ENCODE peak calls at places on chromosomes 7 and 10, in ten cellular contexts. One of them, this sample, is unnamed.

GRCh38 chr10:79166312-79166721 is 97.6 kb downstream of the ZMIZ1 start:
- DNase-seq in fibroblast of villous mesenchyme: no peak
- DNase-seq in pancreas: no peak
- DNase-seq in astrocyte of the spinal cord: no peak
- DNase-seq in upper lobe of left lung: peak; percentile 33
- DNase-seq in lung: no peak
- DNase-seq in foreskin fibroblast: no peak
- DNase-seq in stomach: no peak
- DNase-seq in right lobe of liver: no peak
- DNase-seq in right atrium auricular region: no peak
- DNase-seq in this sample: no peak

GRCh38 chr10:132188331-132188730 is 1.6 kb downstream of the DPYSL4 start:
- DNase-seq in fibroblast of villous mesenchyme: no peak
- DNase-seq in pancreas: no peak
- DNase-seq in astrocyte of the spinal cord: no peak
- DNase-seq in upper lobe of left lung: peak; percentile 36
- DNase-seq in lung: no peak
- DNase-seq in foreskin fibroblast: peak; percentile 23
- DNase-seq in stomach: no peak
- DNase-seq in right lobe of liver: no peak
- DNase-seq in right atrium auricular region: no peak
- DNase-seq in this sample: no peak

GRCh38 chr10:59885430-59886134 is 20.8 kb downstream of the CCDC6 start:
- DNase-seq in fibroblast of villous mesenchyme: no peak
- DNase-seq in pancreas: no peak
- DNase-seq in astrocyte of the spinal cord: no peak
- DNase-seq in upper lobe of left lung: no peak
- DNase-seq in lung: no peak
- DNase-seq in foreskin fibroblast: no peak
- DNase-seq in stomach: no peak
- DNase-seq in right lobe of liver: no peak
- DNase-seq in right atrium auricular region: no peak
- DNase-seq in this sample: no peak

GRCh38 chr10:86329896-86330680 is 36.5 kb downstream of the GRID1 start:
- DNase-seq in fibroblast of villous mesenchyme: no peak
- DNase-seq in pancreas: no peak
- DNase-seq in astrocyte of the spinal cord: no peak
- DNase-seq in upper lobe of left lung: no peak
- DNase-seq in lung: no peak
- DNase-seq in foreskin fibroblast: no peak
- DNase-seq in stomach: no peak
- DNase-seq in right lobe of liver: no peak
- DNase-seq in right atrium auricular region: no peak
- DNase-seq in this sample: no peak

GRCh38 chr7:15891151-15891842 is 204.8 kb upstream of the MEOX2 start:
- DNase-seq in fibroblast of villous mesenchyme: no peak
- DNase-seq in pancreas: no peak
- DNase-seq in astrocyte of the spinal cord: peak; percentile 72
- DNase-seq in upper lobe of left lung: no peak
- DNase-seq in lung: no peak
- DNase-seq in foreskin fibroblast: peak; percentile 27
- DNase-seq in stomach: no peak
- DNase-seq in right lobe of liver: no peak
- DNase-seq in right atrium auricular region: no peak
- DNase-seq in this sample: peak; percentile 7

GRCh38 chr7:75905785-75906604 is 9.0 kb upstream of the POR start:
- DNase-seq in fibroblast of villous mesenchyme: peak; percentile 83
- DNase-seq in pancreas: no peak
- DNase-seq in astrocyte of the spinal cord: peak; percentile 45
- DNase-seq in upper lobe of left lung: no peak
- DNase-seq in lung: peak; percentile 79
- DNase-seq in foreskin fibroblast: peak; percentile 90
- DNase-seq in stomach: peak; percentile 58
- DNase-seq in right lobe of liver: peak; percentile 95
- DNase-seq in right atrium auricular region: peak; percentile 91
- DNase-seq in this sample: no peak

GRCh38 chr7:158343936-158344455 is 243.6 kb downstream of the PTPRN2 start:
- DNase-seq in fibroblast of villous mesenchyme: no peak
- DNase-seq in pancreas: no peak
- DNase-seq in astrocyte of the spinal cord: no peak
- DNase-seq in upper lobe of left lung: no peak
- DNase-seq in lung: no peak
- DNase-seq in foreskin fibroblast: no peak
- DNase-seq in stomach: no peak
- DNase-seq in right lobe of liver: no peak
- DNase-seq in right atrium auricular region: peak; percentile 34
- DNase-seq in this sample: no peak

GRCh38 chr7:151566897-151567320 is 47.2 kb upstream of the RHEB start:
- DNase-seq in fibroblast of villous mesenchyme: peak; percentile 84
- DNase-seq in pancreas: no peak
- DNase-seq in astrocyte of the spinal cord: no peak
- DNase-seq in upper lobe of left lung: no peak
- DNase-seq in lung: no peak
- DNase-seq in foreskin fibroblast: peak; percentile 76
- DNase-seq in stomach: no peak
- DNase-seq in right lobe of liver: no peak
- DNase-seq in right atrium auricular region: no peak
- DNase-seq in this sample: peak; percentile 68

GRCh38 chr7:29565982-29566746 is 2.5 kb downstream of the PRR15 start:
- DNase-seq in fibroblast of villous mesenchyme: peak; percentile 1
- DNase-seq in pancreas: no peak
- DNase-seq in astrocyte of the spinal cord: no peak
- DNase-seq in upper lobe of left lung: peak; percentile 88
- DNase-seq in lung: no peak
- DNase-seq in foreskin fibroblast: peak; percentile 54
- DNase-seq in stomach: no peak
- DNase-seq in right lobe of liver: no peak
- DNase-seq in right atrium auricular region: no peak
- DNase-seq in this sample: no peak

GRCh38 chr7:85497999-85498398 is 311.1 kb upstream of the SEMA3D start:
- DNase-seq in fibroblast of villous mesenchyme: no peak
- DNase-seq in pancreas: no peak
- DNase-seq in astrocyte of the spinal cord: no peak
- DNase-seq in upper lobe of left lung: no peak
- DNase-seq in lung: no peak
- DNase-seq in foreskin fibroblast: no peak
- DNase-seq in stomach: no peak
- DNase-seq in right lobe of liver: no peak
- DNase-seq in right atrium auricular region: no peak
- DNase-seq in this sample: no peak

GRCh38 chr10:70774810-70775678 is 10.1 kb downstream of the TBATA start:
- DNase-seq in fibroblast of villous mesenchyme: no peak
- DNase-seq in pancreas: peak; percentile 39
- DNase-seq in astrocyte of the spinal cord: no peak
- DNase-seq in upper lobe of left lung: peak; percentile 22
- DNase-seq in lung: no peak
- DNase-seq in foreskin fibroblast: no peak
- DNase-seq in stomach: peak; percentile 82
- DNase-seq in right lobe of liver: no peak
- DNase-seq in right atrium auricular region: peak; percentile 32
- DNase-seq in this sample: no peak

GRCh38 chr10:72886596-72887522 is 6.7 kb upstream of the OIT3 start:
- DNase-seq in fibroblast of villous mesenchyme: no peak
- DNase-seq in pancreas: no peak
- DNase-seq in astrocyte of the spinal cord: no peak
- DNase-seq in upper lobe of left lung: no peak
- DNase-seq in lung: no peak
- DNase-seq in foreskin fibroblast: no peak
- DNase-seq in stomach: no peak
- DNase-seq in right lobe of liver: no peak
- DNase-seq in right atrium auricular region: no peak
- DNase-seq in this sample: no peak

GRCh38 chr7:15778191-15778590 is 91.7 kb upstream of the MEOX2 start:
- DNase-seq in fibroblast of villous mesenchyme: no peak
- DNase-seq in pancreas: no peak
- DNase-seq in astrocyte of the spinal cord: no peak
- DNase-seq in upper lobe of left lung: no peak
- DNase-seq in lung: no peak
- DNase-seq in foreskin fibroblast: no peak
- DNase-seq in stomach: no peak
- DNase-seq in right lobe of liver: no peak
- DNase-seq in right atrium auricular region: no peak
- DNase-seq in this sample: no peak

GRCh38 chr10:83214178-83214577 is 925.1 kb upstream of the GHITM start:
- DNase-seq in fibroblast of villous mesenchyme: no peak
- DNase-seq in pancreas: no peak
- DNase-seq in astrocyte of the spinal cord: no peak
- DNase-seq in upper lobe of left lung: no peak
- DNase-seq in lung: no peak
- DNase-seq in foreskin fibroblast: peak; percentile 1
- DNase-seq in stomach: no peak
- DNase-seq in right lobe of liver: no peak
- DNase-seq in right atrium auricular region: no peak
- DNase-seq in this sample: no peak

GRCh38 chr7:26208040-26208439 is 6.5 kb downstream of the CBX3 start:
- DNase-seq in fibroblast of villous mesenchyme: no peak
- DNase-seq in pancreas: no peak
- DNase-seq in astrocyte of the spinal cord: no peak
- DNase-seq in upper lobe of left lung: no peak
- DNase-seq in lung: no peak
- DNase-seq in foreskin fibroblast: no peak
- DNase-seq in stomach: no peak
- DNase-seq in right lobe of liver: no peak
- DNase-seq in right atrium auricular region: no peak
- DNase-seq in this sample: no peak

GRCh38 chr7:111682576-111683372 is 120.5 kb upstream of the IMMP2L start:
- DNase-seq in fibroblast of villous mesenchyme: no peak
- DNase-seq in pancreas: no peak
- DNase-seq in astrocyte of the spinal cord: no peak
- DNase-seq in upper lobe of left lung: no peak
- DNase-seq in lung: no peak
- DNase-seq in foreskin fibroblast: no peak
- DNase-seq in stomach: no peak
- DNase-seq in right lobe of liver: no peak
- DNase-seq in right atrium auricular region: no peak
- DNase-seq in this sample: no peak

GRCh38 chr7:151592868-151593486 is 73.3 kb upstream of the RHEB start:
- DNase-seq in fibroblast of villous mesenchyme: peak; percentile 86
- DNase-seq in pancreas: no peak
- DNase-seq in astrocyte of the spinal cord: peak; percentile 94
- DNase-seq in upper lobe of left lung: no peak
- DNase-seq in lung: no peak
- DNase-seq in foreskin fibroblast: peak; percentile 88
- DNase-seq in stomach: no peak
- DNase-seq in right lobe of liver: no peak
- DNase-seq in right atrium auricular region: no peak
- DNase-seq in this sample: peak; percentile 86

GRCh38 chr7:121195010-121195409 is 133.8 kb upstream of the WNT16 start:
- DNase-seq in fibroblast of villous mesenchyme: no peak
- DNase-seq in pancreas: no peak
- DNase-seq in astrocyte of the spinal cord: no peak
- DNase-seq in upper lobe of left lung: no peak
- DNase-seq in lung: no peak
- DNase-seq in foreskin fibroblast: no peak
- DNase-seq in stomach: no peak
- DNase-seq in right lobe of liver: no peak
- DNase-seq in right atrium auricular region: no peak
- DNase-seq in this sample: no peak
- H3K4me3 ChIP-seq in fibroblast of villous mesenchyme: no peak overlapping the region
- H3K4me3 ChIP-seq in pancreas: no peak overlapping the region
- H3K4me3 ChIP-seq in astrocyte of the spinal cord: no peak overlapping the region
- H3K4me3 ChIP-seq in upper lobe of left lung: no peak overlapping the region
- H3K4me3 ChIP-seq in lung: no peak overlapping the region
- H3K4me3 ChIP-seq in foreskin fibroblast: no peak overlapping the region
- H3K4me3 ChIP-seq in stomach: no peak overlapping the region
- H3K4me3 ChIP-seq in right lobe of liver: no peak overlapping the region
- H3K4me3 ChIP-seq in right atrium auricular region: no peak overlapping the region
- H3K4me3 ChIP-seq in this sample: no peak overlapping the region

GRCh38 chr10:88064608-88065383 is 201.4 kb downstream of the PTEN start:
- DNase-seq in fibroblast of villous mesenchyme: peak; percentile 86
- DNase-seq in pancreas: no peak
- DNase-seq in astrocyte of the spinal cord: no peak
- DNase-seq in upper lobe of left lung: no peak
- DNase-seq in lung: peak; percentile 72
- DNase-seq in foreskin fibroblast: peak; percentile 97
- DNase-seq in stomach: peak; percentile 64
- DNase-seq in right lobe of liver: peak; percentile 93
- DNase-seq in right atrium auricular region: peak; percentile 72
- DNase-seq in this sample: no peak

GRCh38 chr10:88066319-88066718 is 202.9 kb downstream of the PTEN start:
- DNase-seq in fibroblast of villous mesenchyme: no peak
- DNase-seq in pancreas: no peak
- DNase-seq in astrocyte of the spinal cord: no peak
- DNase-seq in upper lobe of left lung: no peak
- DNase-seq in lung: no peak
- DNase-seq in foreskin fibroblast: no peak
- DNase-seq in stomach: no peak
- DNase-seq in right lobe of liver: no peak
- DNase-seq in right atrium auricular region: no peak
- DNase-seq in this sample: no peak

GRCh38 chr10:88069338-88069737 is 205.9 kb downstream of the PTEN start:
- DNase-seq in fibroblast of villous mesenchyme: no peak
- DNase-seq in pancreas: no peak
- DNase-seq in astrocyte of the spinal cord: no peak
- DNase-seq in upper lobe of left lung: no peak
- DNase-seq in lung: no peak
- DNase-seq in foreskin fibroblast: no peak
- DNase-seq in stomach: no peak
- DNase-seq in right lobe of liver: no peak
- DNase-seq in right atrium auricular region: no peak
- DNase-seq in this sample: no peak

GRCh38 chr10:88065384-88066049 is 202.1 kb downstream of the PTEN start:
- DNase-seq in fibroblast of villous mesenchyme: no peak
- DNase-seq in pancreas: no peak
- DNase-seq in astrocyte of the spinal cord: no peak
- DNase-seq in upper lobe of left lung: no peak
- DNase-seq in lung: no peak
- DNase-seq in foreskin fibroblast: peak; percentile 33
- DNase-seq in stomach: no peak
- DNase-seq in right lobe of liver: no peak
- DNase-seq in right atrium auricular region: no peak
- DNase-seq in this sample: no peak

GRCh38 chr10:88066876-88067275 is 203.5 kb downstream of the PTEN start:
- DNase-seq in fibroblast of villous mesenchyme: no peak
- DNase-seq in pancreas: no peak
- DNase-seq in astrocyte of the spinal cord: no peak
- DNase-seq in upper lobe of left lung: no peak
- DNase-seq in lung: no peak
- DNase-seq in foreskin fibroblast: no peak
- DNase-seq in stomach: no peak
- DNase-seq in right lobe of liver: no peak
- DNase-seq in right atrium auricular region: no peak
- DNase-seq in this sample: no peak
- H3K4me3 ChIP-seq in fibroblast of villous mesenchyme: no peak overlapping the region
- H3K4me3 ChIP-seq in pancreas: no peak overlapping the region
- H3K4me3 ChIP-seq in astrocyte of the spinal cord: no peak overlapping the region
- H3K4me3 ChIP-seq in upper lobe of left lung: no peak overlapping the region
- H3K4me3 ChIP-seq in lung: no peak overlapping the region
- H3K4me3 ChIP-seq in foreskin fibroblast: no peak overlapping the region
- H3K4me3 ChIP-seq in stomach: no peak overlapping the region
- H3K4me3 ChIP-seq in right lobe of liver: no peak overlapping the region
- H3K4me3 ChIP-seq in right atrium auricular region: no peak overlapping the region
- H3K4me3 ChIP-seq in this sample: no peak overlapping the region

GRCh38 chr7:134729895-134730294 is 49.5 kb upstream of the CALD1 start:
- DNase-seq in fibroblast of villous mesenchyme: no peak
- DNase-seq in pancreas: no peak
- DNase-seq in astrocyte of the spinal cord: no peak
- DNase-seq in upper lobe of left lung: no peak
- DNase-seq in lung: no peak
- DNase-seq in foreskin fibroblast: peak; percentile 21
- DNase-seq in stomach: no peak
- DNase-seq in right lobe of liver: no peak
- DNase-seq in right atrium auricular region: no peak
- DNase-seq in this sample: no peak
- H3K4me3 ChIP-seq in fibroblast of villous mesenchyme: no peak overlapping the region
- H3K4me3 ChIP-seq in pancreas: no peak overlapping the region
- H3K4me3 ChIP-seq in astrocyte of the spinal cord: no peak overlapping the region
- H3K4me3 ChIP-seq in upper lobe of left lung: no peak overlapping the region
- H3K4me3 ChIP-seq in lung: no peak overlapping the region
- H3K4me3 ChIP-seq in foreskin fibroblast: no peak overlapping the region
- H3K4me3 ChIP-seq in stomach: no peak overlapping the region
- H3K4me3 ChIP-seq in right lobe of liver: no peak overlapping the region
- H3K4me3 ChIP-seq in right atrium auricular region: no peak overlapping the region
- H3K4me3 ChIP-seq in this sample: no peak overlapping the region

GRCh38 chr7:41696323-41696916 is 6.5 kb downstream of the INHBA start:
- DNase-seq in fibroblast of villous mesenchyme: peak; percentile 91
- DNase-seq in pancreas: peak; percentile 35
- DNase-seq in astrocyte of the spinal cord: peak; percentile 89
- DNase-seq in upper lobe of left lung: no peak
- DNase-seq in lung: peak; percentile 49
- DNase-seq in foreskin fibroblast: peak; percentile 91
- DNase-seq in stomach: peak; percentile 66
- DNase-seq in right lobe of liver: peak; percentile 78
- DNase-seq in right atrium auricular region: peak; percentile 85
- DNase-seq in this sample: peak; percentile 36
- H3K4me3 ChIP-seq in fibroblast of villous mesenchyme: peak overlapping the region; percentile 60
- H3K4me3 ChIP-seq in pancreas: no peak overlapping the region
- H3K4me3 ChIP-seq in astrocyte of the spinal cord: peak overlapping the region; percentile 79
- H3K4me3 ChIP-seq in upper lobe of left lung: no peak overlapping the region
- H3K4me3 ChIP-seq in lung: no peak overlapping the region
- H3K4me3 ChIP-seq in foreskin fibroblast: peak overlapping the region; percentile 72
- H3K4me3 ChIP-seq in stomach: peak overlapping the region; percentile 24
- H3K4me3 ChIP-seq in right lobe of liver: peak overlapping the region; percentile 42
- H3K4me3 ChIP-seq in right atrium auricular region: peak overlapping the region; percentile 14
- H3K4me3 ChIP-seq in this sample: peak overlapping the region; percentile 22